ENCODE peak calls at places on chromosome 17, in ten cellular contexts. W, Y, S, C, E, G, P, M, O and F are unnamed samples.

GRCh38 chr17:82126479-82127314 is 28.7 kb upstream of the FASN start:
- DNase-seq in W (no peak), Y (no peak), S (no peak), C (no peak), E (no peak), G (no peak), P (no peak), M (no peak), O (peak; percentile 21), F (no peak)

GRCh38 chr17:37507108-37507507 is 17.4 kb downstream of the DUSP14 start:
- DNase-seq in W (no peak), Y (no peak), S (no peak), C (no peak), E (no peak), G (no peak), P (no peak), M (no peak), O (no peak), F (no peak)

GRCh38 chr17:74453665-74454196 is 12.7 kb upstream of the CD300A start:
- DNase-seq in W (no peak), Y (no peak), S (peak; percentile 93), C (no peak), E (peak; percentile 77), G (peak; percentile 97), P (no peak), M (no peak), O (no peak), F (peak; percentile 87)

GRCh38 chr17:40614431-40615294 is 33.0 kb downstream of the SMARCE1 start:
- DNase-seq in W (no peak), Y (no peak), S (no peak), C (no peak), E (no peak), G (no peak), P (no peak), M (no peak), O (no peak), F (no peak)

GRCh38 chr17:66492080-66492479 is 189.7 kb downstream of the PRKCA start:
- DNase-seq in W (no peak), Y (no peak), S (no peak), C (no peak), E (no peak), G (no peak), P (no peak), M (no peak), O (no peak), F (no peak)

GRCh38 chr17:7380321-7380720 is 568 bp upstream of the TNK1 start:
- DNase-seq in W (peak; percentile 69), Y (peak; percentile 47), S (no peak), C (peak; percentile 79), E (no peak), G (peak; percentile 64), P (peak; percentile 74), M (no peak), O (peak; percentile 68), F (no peak)

GRCh38 chr17:73165616-73166404 is 1.0 kb downstream of the SSTR2 start:
- DNase-seq in W (no peak), Y (no peak), S (no peak), C (no peak), E (no peak), G (peak; percentile 55), P (peak; percentile 12), M (peak; percentile 6), O (no peak), F (peak; percentile 15)

GRCh38 chr17:44197980-44198720 is 1.5 kb downstream of the ATXN7L3 start:
- DNase-seq in W (peak; percentile 68), Y (peak; percentile 41), S (peak; percentile 31), C (peak; percentile 37), E (peak; percentile 77), G (no peak), P (peak; percentile 70), M (no peak), O (peak; percentile 49), F (no peak)

GRCh38 chr17:3810019-3810418 is 9.0 kb upstream of the ITGAE start:
- DNase-seq in W (no peak), Y (no peak), S (no peak), C (no peak), E (no peak), G (no peak), P (no peak), M (no peak), O (no peak), F (no peak)

GRCh38 chr17:44007346-44008204 is 3.2 kb downstream of the NAGS start:
- DNase-seq in W (no peak), Y (no peak), S (no peak), C (no peak), E (no peak), G (no peak), P (no peak), M (no peak), O (peak; percentile 37), F (no peak)

DNA sequence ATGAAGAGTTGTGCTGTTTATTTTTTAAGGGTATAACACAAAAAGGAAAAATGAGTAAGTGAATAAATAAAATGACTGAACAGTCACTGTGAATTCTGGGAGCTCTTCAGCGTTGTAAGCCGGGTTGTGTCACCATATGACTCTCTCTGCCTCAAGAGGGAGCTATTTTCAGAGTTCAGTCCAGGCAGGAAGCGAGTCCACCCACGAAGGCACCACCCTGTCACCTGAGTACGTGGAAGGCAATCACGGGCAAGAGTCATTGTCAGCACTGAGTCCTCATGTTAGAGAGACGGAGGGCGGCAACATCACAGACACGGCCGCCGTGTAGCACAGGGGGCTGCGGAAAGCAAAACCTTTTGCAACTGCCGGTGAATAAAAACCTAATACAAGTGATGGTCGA is 227.6 kb downstream of the UTP18 start:
- DNase-seq in W (no peak), Y (no peak), S (peak; percentile 40), C (no peak), E (peak; percentile 55), G (peak; percentile 79), P (no peak), M (no peak), O (no peak), F (peak; percentile 5)
- TF ChIP-seq CTCF in W (no peak), Y (no peak), S (no peak), C (no peak), E (no peak), G (peak; percentile 76), P (no peak), M (peak; percentile 48), O (no peak), F (no peak)

GRCh38 chr17:69227536-69227935 is 1.1 kb downstream of the ABCA10 start:
- DNase-seq in W (no peak), Y (no peak), S (no peak), C (no peak), E (no peak), G (no peak), P (no peak), M (no peak), O (no peak), F (no peak)

GRCh38 chr17:69222707-69223106 is 5.9 kb downstream of the ABCA10 start:
- DNase-seq in W (no peak), Y (no peak), S (no peak), C (no peak), E (no peak), G (no peak), P (no peak), M (no peak), O (no peak), F (no peak)

GRCh38 chr17:69228576-69228975 is at the start of gene ABCA10:
- DNase-seq in W (no peak), Y (peak; percentile 8), S (no peak), C (no peak), E (no peak), G (no peak), P (peak; percentile 42), M (no peak), O (no peak), F (no peak)

GRCh38 chr17:69220098-69220497 is 8.5 kb downstream of the ABCA10 start:
- DNase-seq in W (no peak), Y (no peak), S (no peak), C (no peak), E (no peak), G (no peak), P (no peak), M (no peak), O (no peak), F (no peak)

DNA sequence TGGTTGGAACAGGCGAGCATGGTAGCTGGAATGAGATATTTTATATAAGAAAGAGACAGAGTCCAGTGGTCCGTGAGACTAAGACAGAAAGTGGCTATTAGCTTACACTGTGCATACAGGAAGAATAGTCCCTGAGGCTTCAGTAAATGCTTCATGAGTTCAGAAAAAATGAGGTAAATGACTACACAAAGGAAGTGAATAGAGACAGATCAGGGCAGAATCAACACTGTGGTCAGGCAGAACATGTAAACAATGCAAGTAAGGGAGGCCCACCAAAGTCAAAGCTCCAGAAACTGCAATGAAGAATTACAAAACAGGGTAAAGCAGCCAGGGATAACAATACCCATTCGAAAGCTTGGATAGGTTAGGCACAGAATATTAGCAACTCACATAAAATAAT is 4.8 kb downstream of the ABCA10 start:
- DNase-seq in W (no peak), Y (peak; percentile 48), S (no peak), C (no peak), E (no peak), G (no peak), P (peak; percentile 69), M (no peak), O (no peak), F (no peak)
- TF ChIP-seq CTCF in W (no peak), Y (no peak), S (no peak), C (no peak), E (no peak), G (no peak), P (no peak), M (no peak), O (no peak), F (no peak)

GRCh38 chr17:9115446-9116265 is 94.3 kb downstream of the NTN1 start:
- DNase-seq in W (peak; percentile 74), Y (peak; percentile 6), S (peak; percentile 33), C (peak; percentile 29), E (peak; percentile 78), G (peak; percentile 92), P (peak; percentile 38), M (peak; percentile 51), O (peak; percentile 48), F (peak; percentile 18)

GRCh38 chr17:9107527-9107926 is 86.2 kb downstream of the NTN1 start:
- DNase-seq in W (no peak), Y (no peak), S (no peak), C (no peak), E (no peak), G (no peak), P (no peak), M (no peak), O (no peak), F (no peak)

GRCh38 chr17:9109933-9110332 is 88.6 kb downstream of the NTN1 start:
- DNase-seq in W (no peak), Y (no peak), S (no peak), C (no peak), E (no peak), G (no peak), P (no peak), M (no peak), O (no peak), F (no peak)

GRCh38 chr17:9108166-9108565 is 86.9 kb downstream of the NTN1 start:
- DNase-seq in W (no peak), Y (no peak), S (no peak), C (no peak), E (no peak), G (no peak), P (no peak), M (no peak), O (no peak), F (no peak)

GRCh38 chr17:9110501-9110900 is 89.2 kb downstream of the NTN1 start:
- DNase-seq in W (no peak), Y (no peak), S (no peak), C (no peak), E (no peak), G (no peak), P (no peak), M (no peak), O (no peak), F (no peak)
- TF ChIP-seq CTCF in W (no peak), Y (no peak), S (no peak), C (no peak), E (no peak), G (no peak), P (no peak), M (no peak), O (no peak), F (no peak)

GRCh38 chr17:68432086-68432864 is 25.0 kb downstream of the WIPI1 start:
- DNase-seq in W (no peak), Y (no peak), S (no peak), C (no peak), E (no peak), G (no peak), P (no peak), M (no peak), O (no peak), F (no peak)
- TF ChIP-seq CTCF in W (no peak), Y (no peak), S (no peak), C (no peak), E (no peak), G (peak; percentile 13), P (no peak), M (peak; percentile 13), O (no peak), F (no peak)